ENCODE peak calls at places on chromosomes 4 and X, in six cellular contexts. One of them, this sample, is unnamed.
A peak's percentile ranks its signal among the peaks of the same experiment; 100 is the strongest.

GRCh38 chr4:123159479-123159878 is 237.1 kb upstream of the NUDT6 start:
- DNase-seq in Peyer's patch: no peak
- DNase-seq in stomach: no peak
- DNase-seq in dorsolateral prefrontal cortex: no peak
- DNase-seq in heart left ventricle: no peak
- DNase-seq in transverse colon: no peak
- DNase-seq in this sample: no peak

GRCh38 chr4:151169223-151169622 is 69.8 kb downstream of the RPS3A start:
- DNase-seq in transverse colon: peak; percentile 62
- DNase-seq in heart left ventricle: peak; percentile 71
- DNase-seq in Peyer's patch: peak; percentile 17
- DNase-seq in stomach: peak; percentile 31
- DNase-seq in dorsolateral prefrontal cortex: no peak
- DNase-seq in this sample: no peak

GRCh38 chr4:149896428-149896827 is 80.8 kb upstream of the IQCM start:
- DNase-seq in dorsolateral prefrontal cortex: no peak
- DNase-seq in stomach: no peak
- DNase-seq in heart left ventricle: no peak
- DNase-seq in Peyer's patch: no peak
- DNase-seq in transverse colon: no peak
- DNase-seq in this sample: no peak

GRCh38 chrX:2638279-2638678 is 52.8 kb upstream of the CD99 start:
- DNase-seq in stomach: no peak
- DNase-seq in transverse colon: no peak
- DNase-seq in Peyer's patch: no peak
- DNase-seq in heart left ventricle: no peak
- DNase-seq in dorsolateral prefrontal cortex: no peak
- DNase-seq in this sample: no peak

GRCh38 chrX:115233497-115234219 is at the start of gene LRCH2:
- DNase-seq in stomach: no peak
- DNase-seq in transverse colon: no peak
- DNase-seq in Peyer's patch: no peak
- DNase-seq in dorsolateral prefrontal cortex: peak; percentile 26
- DNase-seq in heart left ventricle: peak; percentile 61
- DNase-seq in this sample: no peak

GRCh38 chr4:22668301-22668700 is 24.4 kb upstream of the GBA3 start:
- DNase-seq in transverse colon: no peak
- DNase-seq in stomach: no peak
- DNase-seq in dorsolateral prefrontal cortex: no peak
- DNase-seq in heart left ventricle: no peak
- DNase-seq in Peyer's patch: no peak
- DNase-seq in this sample: no peak

GRCh38 chr4:184348311-184349233 is 125.8 kb downstream of the IRF2 start:
- DNase-seq in dorsolateral prefrontal cortex: no peak
- DNase-seq in transverse colon: peak; percentile 85
- DNase-seq in heart left ventricle: no peak
- DNase-seq in Peyer's patch: no peak
- DNase-seq in stomach: peak; percentile 87
- DNase-seq in this sample: no peak

GRCh38 chr4:152536545-152537182 is 772 bp upstream of the FBXW7 start:
- DNase-seq in stomach: no peak
- DNase-seq in heart left ventricle: no peak
- DNase-seq in transverse colon: peak; percentile 69
- DNase-seq in Peyer's patch: peak; percentile 72
- DNase-seq in dorsolateral prefrontal cortex: no peak
- DNase-seq in this sample: no peak

GRCh38 chr4:21742326-21742725 is 206.2 kb downstream of the KCNIP4 start:
- DNase-seq in stomach: no peak
- DNase-seq in Peyer's patch: no peak
- DNase-seq in heart left ventricle: no peak
- DNase-seq in transverse colon: no peak
- DNase-seq in dorsolateral prefrontal cortex: no peak
- DNase-seq in this sample: no peak

GRCh38 chr4:86356425-86356824 is 3.4 kb downstream of the MAPK10 start:
- DNase-seq in Peyer's patch: no peak
- DNase-seq in stomach: no peak
- DNase-seq in transverse colon: no peak
- DNase-seq in heart left ventricle: no peak
- DNase-seq in dorsolateral prefrontal cortex: no peak
- DNase-seq in this sample: no peak

GRCh38 chr4:6272863-6273660 is 3.4 kb downstream of the WFS1 start:
- DNase-seq in transverse colon: no peak
- DNase-seq in Peyer's patch: no peak
- DNase-seq in stomach: no peak
- DNase-seq in dorsolateral prefrontal cortex: no peak
- DNase-seq in heart left ventricle: peak; percentile 61
- DNase-seq in this sample: no peak

GRCh38 chrX:29231800-29232199 is 644.6 kb downstream of the IL1RAPL1 start:
- DNase-seq in dorsolateral prefrontal cortex: no peak
- DNase-seq in Peyer's patch: no peak
- DNase-seq in transverse colon: no peak
- DNase-seq in stomach: no peak
- DNase-seq in heart left ventricle: no peak
- DNase-seq in this sample: no peak

GRCh38 chrX:119234931-119235555 is 1.0 kb upstream of the PGRMC1 start:
- DNase-seq in Peyer's patch: no peak
- DNase-seq in transverse colon: no peak
- DNase-seq in heart left ventricle: no peak
- DNase-seq in dorsolateral prefrontal cortex: no peak
- DNase-seq in stomach: no peak
- DNase-seq in this sample: no peak

GRCh38 chr4:158168606-158169005 is 4.2 kb downstream of the GASK1B start:
- DNase-seq in heart left ventricle: no peak
- DNase-seq in Peyer's patch: no peak
- DNase-seq in transverse colon: no peak
- DNase-seq in stomach: no peak
- DNase-seq in dorsolateral prefrontal cortex: no peak
- DNase-seq in this sample: no peak

GRCh38 chr4:158164849-158165248 is 8.0 kb downstream of the GASK1B start:
- DNase-seq in transverse colon: no peak
- DNase-seq in dorsolateral prefrontal cortex: no peak
- DNase-seq in heart left ventricle: no peak
- DNase-seq in stomach: no peak
- DNase-seq in Peyer's patch: no peak
- DNase-seq in this sample: no peak

GRCh38 chr4:158163941-158164665 is 8.7 kb downstream of the GASK1B start:
- DNase-seq in transverse colon: no peak
- DNase-seq in stomach: no peak
- DNase-seq in dorsolateral prefrontal cortex: no peak
- DNase-seq in heart left ventricle: no peak
- DNase-seq in Peyer's patch: no peak
- DNase-seq in this sample: no peak

GRCh38 chr4:158169516-158169915 is 3.3 kb downstream of the GASK1B start:
- DNase-seq in heart left ventricle: no peak
- DNase-seq in stomach: no peak
- DNase-seq in Peyer's patch: no peak
- DNase-seq in dorsolateral prefrontal cortex: no peak
- DNase-seq in transverse colon: no peak
- DNase-seq in this sample: no peak

GRCh38 chr4:158166701-158167100 is 6.1 kb downstream of the GASK1B start:
- DNase-seq in transverse colon: no peak
- DNase-seq in dorsolateral prefrontal cortex: no peak
- DNase-seq in stomach: no peak
- DNase-seq in heart left ventricle: no peak
- DNase-seq in Peyer's patch: no peak
- DNase-seq in this sample: no peak
- H3K27ac ChIP-seq in transverse colon: peak overlapping the region; percentile 81
- H3K27ac ChIP-seq in dorsolateral prefrontal cortex: peak overlapping the region; percentile 37
- H3K27ac ChIP-seq in stomach: no peak overlapping the region
- H3K27ac ChIP-seq in heart left ventricle: peak overlapping the region; percentile 7
- H3K27ac ChIP-seq in Peyer's patch: peak overlapping the region; percentile 10
- H3K27ac ChIP-seq in this sample: no peak overlapping the region

DNA sequence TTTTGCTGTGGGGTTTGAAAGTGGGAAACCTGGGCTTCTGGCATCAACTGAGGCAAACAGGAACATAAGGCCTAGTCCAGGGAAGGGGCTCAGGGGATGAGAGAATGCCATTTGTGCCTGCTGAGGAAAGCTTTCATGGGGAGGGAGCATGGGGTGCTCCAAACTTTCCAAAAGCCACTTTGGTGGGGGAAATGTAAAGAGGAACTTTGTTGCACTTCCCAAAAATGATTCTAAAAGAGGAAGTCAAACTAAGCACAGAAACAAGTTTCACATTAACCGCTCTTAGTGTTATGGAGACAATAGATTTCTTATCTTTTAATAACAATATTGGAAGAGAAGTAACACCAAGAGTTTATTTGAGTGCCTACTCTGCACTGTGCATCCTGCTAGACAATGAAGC is 32.3 kb downstream of the GAB3 start:
- DNase-seq in transverse colon: no peak
- DNase-seq in Peyer's patch: no peak
- DNase-seq in heart left ventricle: no peak
- DNase-seq in stomach: no peak
- DNase-seq in dorsolateral prefrontal cortex: no peak
- DNase-seq in this sample: no peak
- H3K27ac ChIP-seq in transverse colon: peak overlapping the region; percentile 39
- H3K27ac ChIP-seq in Peyer's patch: peak overlapping the region; percentile 22
- H3K27ac ChIP-seq in heart left ventricle: no peak overlapping the region
- H3K27ac ChIP-seq in stomach: peak overlapping the region; percentile 66
- H3K27ac ChIP-seq in dorsolateral prefrontal cortex: no peak overlapping the region
- H3K27ac ChIP-seq in this sample: no peak overlapping the region

GRCh38 chr4:89308161-89308500 is 531 bp upstream of the GPRIN3 start:
- DNase-seq in transverse colon: no peak
- DNase-seq in dorsolateral prefrontal cortex: no peak
- DNase-seq in Peyer's patch: no peak
- DNase-seq in stomach: no peak
- DNase-seq in heart left ventricle: no peak
- DNase-seq in this sample: no peak
- H3K27ac ChIP-seq in transverse colon: peak overlapping the region; percentile 88
- H3K27ac ChIP-seq in dorsolateral prefrontal cortex: no peak overlapping the region
- H3K27ac ChIP-seq in Peyer's patch: peak overlapping the region; percentile 74
- H3K27ac ChIP-seq in stomach: peak overlapping the region; percentile 87
- H3K27ac ChIP-seq in heart left ventricle: no peak overlapping the region
- H3K27ac ChIP-seq in this sample: peak overlapping the region; percentile 59

GRCh38 chr4:74109116-74109791 is 10.3 kb upstream of the CXCL2 start:
- DNase-seq in Peyer's patch: no peak
- DNase-seq in heart left ventricle: peak; percentile 58
- DNase-seq in stomach: no peak
- DNase-seq in dorsolateral prefrontal cortex: no peak
- DNase-seq in transverse colon: peak; percentile 27
- DNase-seq in this sample: no peak

GRCh38 chr4:74111990-74112389 is 13.0 kb upstream of the CXCL2 start:
- DNase-seq in Peyer's patch: no peak
- DNase-seq in stomach: no peak
- DNase-seq in transverse colon: peak; percentile 26
- DNase-seq in heart left ventricle: no peak
- DNase-seq in dorsolateral prefrontal cortex: no peak
- DNase-seq in this sample: no peak

GRCh38 chr4:74111576-74111975 is 12.6 kb upstream of the CXCL2 start:
- DNase-seq in Peyer's patch: no peak
- DNase-seq in heart left ventricle: no peak
- DNase-seq in dorsolateral prefrontal cortex: no peak
- DNase-seq in transverse colon: no peak
- DNase-seq in stomach: no peak
- DNase-seq in this sample: no peak

GRCh38 chr4:74109894-74110605 is 11.1 kb upstream of the CXCL2 start:
- DNase-seq in heart left ventricle: no peak
- DNase-seq in transverse colon: no peak
- DNase-seq in dorsolateral prefrontal cortex: no peak
- DNase-seq in stomach: no peak
- DNase-seq in Peyer's patch: no peak
- DNase-seq in this sample: no peak

DNA sequence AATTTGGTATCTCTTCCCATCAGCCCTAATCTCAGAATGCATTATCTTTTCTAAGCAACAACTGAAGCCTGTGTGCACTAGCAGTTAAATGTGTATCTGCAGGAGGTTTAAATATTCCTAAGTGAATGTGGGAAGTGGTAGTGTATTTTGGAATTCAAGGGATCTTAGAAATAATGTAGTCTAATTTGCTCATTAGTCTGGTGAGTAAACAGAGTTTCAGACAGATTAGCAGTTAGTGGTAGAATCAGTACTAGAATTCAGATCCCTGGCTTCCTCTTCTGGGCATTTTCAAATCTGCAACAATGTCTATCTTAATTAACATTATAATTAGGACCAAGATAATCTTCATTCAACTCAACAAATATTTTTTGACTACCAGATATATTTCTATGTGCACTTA is 11.7 kb upstream of the CXCL2 start:
- DNase-seq in heart left ventricle: no peak
- DNase-seq in stomach: no peak
- DNase-seq in dorsolateral prefrontal cortex: no peak
- DNase-seq in transverse colon: no peak
- DNase-seq in Peyer's patch: no peak
- DNase-seq in this sample: no peak
- H3K27ac ChIP-seq in heart left ventricle: peak overlapping the region; percentile 82
- H3K27ac ChIP-seq in stomach: peak overlapping the region; percentile 73
- H3K27ac ChIP-seq in dorsolateral prefrontal cortex: no peak overlapping the region
- H3K27ac ChIP-seq in transverse colon: no peak overlapping the region
- H3K27ac ChIP-seq in Peyer's patch: no peak overlapping the region
- H3K27ac ChIP-seq in this sample: no peak overlapping the region

DNA sequence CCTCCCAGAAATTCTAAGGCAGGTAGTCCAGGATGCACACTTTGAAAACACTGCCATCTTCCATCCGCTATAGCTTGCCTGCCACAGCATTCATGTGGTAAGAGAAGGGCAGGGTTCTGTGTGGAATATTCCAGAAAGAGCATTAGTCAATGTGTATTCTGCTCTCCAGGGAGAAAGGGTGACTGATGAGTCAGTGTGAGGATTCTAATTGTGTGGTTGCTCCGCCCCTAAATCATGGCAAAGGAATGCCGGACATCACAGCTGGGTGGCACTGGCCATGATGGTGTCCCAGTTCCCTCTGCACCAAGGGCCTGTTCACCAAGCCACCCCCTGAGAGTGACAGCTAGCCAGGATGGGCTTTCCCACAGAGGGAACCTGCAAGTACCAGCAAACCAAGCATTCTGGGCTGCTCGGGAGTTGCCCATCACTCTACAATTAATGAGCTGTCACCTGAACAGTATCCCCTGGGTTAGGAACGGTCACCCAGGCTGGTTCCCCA is 9.5 kb downstream of the IDS start:
- DNase-seq in heart left ventricle: no peak
- DNase-seq in stomach: no peak
- DNase-seq in Peyer's patch: no peak
- DNase-seq in dorsolateral prefrontal cortex: no peak
- DNase-seq in transverse colon: no peak
- DNase-seq in this sample: no peak
- H3K27ac ChIP-seq in heart left ventricle: no peak overlapping the region
- H3K27ac ChIP-seq in stomach: peak overlapping the region; percentile 53
- H3K27ac ChIP-seq in Peyer's patch: no peak overlapping the region
- H3K27ac ChIP-seq in dorsolateral prefrontal cortex: no peak overlapping the region
- H3K27ac ChIP-seq in transverse colon: no peak overlapping the region
- H3K27ac ChIP-seq in this sample: no peak overlapping the region

DNA sequence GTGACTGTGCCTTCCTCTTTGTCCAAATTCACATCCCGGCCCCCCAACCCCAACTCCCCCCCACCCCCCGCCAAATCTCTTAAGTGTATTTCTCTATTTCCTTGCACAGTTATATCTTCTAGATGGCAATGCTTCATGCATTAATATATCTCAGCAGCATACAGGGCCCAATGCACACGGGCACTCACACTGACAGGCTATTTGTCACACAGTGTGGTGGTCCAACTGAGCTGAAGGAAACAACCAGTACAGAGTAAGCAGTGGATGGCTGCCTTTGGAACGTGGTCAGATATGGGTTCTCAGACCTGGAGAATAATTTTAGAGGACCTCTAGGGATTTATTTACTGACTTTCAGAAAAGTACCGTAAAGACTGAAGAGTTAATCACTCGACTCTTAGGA is 684 bp downstream of the EXOC1 start:
- DNase-seq in heart left ventricle: no peak
- DNase-seq in Peyer's patch: no peak
- DNase-seq in stomach: no peak
- DNase-seq in dorsolateral prefrontal cortex: no peak
- DNase-seq in transverse colon: no peak
- DNase-seq in this sample: no peak
- H3K27ac ChIP-seq in heart left ventricle: peak overlapping the region; percentile 64
- H3K27ac ChIP-seq in Peyer's patch: peak overlapping the region; percentile 85
- H3K27ac ChIP-seq in stomach: peak overlapping the region; percentile 91
- H3K27ac ChIP-seq in dorsolateral prefrontal cortex: no peak overlapping the region
- H3K27ac ChIP-seq in transverse colon: peak overlapping the region; percentile 83
- H3K27ac ChIP-seq in this sample: peak overlapping the region; percentile 70

This sample was measured in CD8-positive, alpha-beta T cell.